ENCODE peak calls at places on chromosomes 16 and 17, in seven cellular contexts. G is fibroblast of lung; D is SJCRH30; J is A549; Y is effector memory CD4-positive, alpha-beta T cell; H is tibial nerve; S is WERI-Rb-1. N is an unnamed sample.

GRCh38 chr17:31398381-31399275 is 7.2 kb downstream of the RAB11FIP4 start:
- DNase-seq in J (no peak), S (no peak), H (no peak), G (no peak), D (no peak), Y (no peak), N (no peak)

GRCh38 chr17:35053204-35053603 is 10.3 kb downstream of the RFFL start:
- DNase-seq in H (no peak), D (no peak), Y (no peak), J (no peak), S (no peak), G (no peak), N (no peak)

GRCh38 chr17:31820691-31821435 is 38.2 kb downstream of the COPRS start:
- DNase-seq in G (no peak), D (no peak), H (no peak), S (no peak), J (no peak), Y (no peak), N (no peak)

GRCh38 chr16:30407794-30408534 is 558 bp downstream of the ZNF771 start:
- DNase-seq in G (no peak), Y (no peak), J (no peak), S (no peak), D (peak), H (no peak), N (no peak)

GRCh38 chr17:78555741-78556401 is 21.3 kb downstream of the DNAH17 start:
- DNase-seq in D (peak), S (peak), Y (no peak), G (no peak), H (no peak), J (no peak), N (no peak)

GRCh38 chr17:82439194-82439828 is 11.2 kb downstream of the CYBC1 start:
- DNase-seq in H (no peak), D (no peak), J (no peak), G (no peak), Y (no peak), S (peak), N (no peak)

GRCh38 chr17:31677681-31678080 is 181.4 kb downstream of the COPRS start:
- DNase-seq in J (no peak), D (peak), H (no peak), Y (no peak), G (no peak), S (no peak), N (no peak)

GRCh38 chr17:4945944-4946280 is 2.4 kb downstream of the PFN1 start:
- DNase-seq in S (no peak), Y (no peak), H (no peak), G (no peak), D (peak), J (no peak), N (no peak)

GRCh38 chr16:7330709-7331108 is 1.9 kb upstream of the RBFOX1 start:
- DNase-seq in J (no peak), D (peak), S (no peak), H (no peak), Y (no peak), G (no peak), N (no peak)

GRCh38 chr17:61467416-61468262 is 15.4 kb downstream of the TBX4 start:
- DNase-seq in H (no peak), J (no peak), D (peak), G (peak), S (peak), Y (no peak), N (no peak)

GRCh38 chr17:65485388-65486299 is 75.8 kb downstream of the AXIN2 start:
- DNase-seq in H (no peak), S (peak), G (peak), Y (no peak), D (no peak), J (no peak), N (no peak)

GRCh38 chr17:68355093-68355492 is 63.8 kb downstream of the ARSG start:
- DNase-seq in Y (no peak), S (no peak), H (no peak), G (peak), J (no peak), D (no peak), N (peak)

GRCh38 chr16:10921536-10922327 is 20.5 kb downstream of the DEXI start:
- DNase-seq in D (no peak), G (peak), H (no peak), S (no peak), J (no peak), Y (no peak), N (no peak)
- H3K4me3 ChIP-seq in D (no peak), G (no peak), H (no peak), S (no peak), J (no peak), Y (no peak), N (no peak)

DNA sequence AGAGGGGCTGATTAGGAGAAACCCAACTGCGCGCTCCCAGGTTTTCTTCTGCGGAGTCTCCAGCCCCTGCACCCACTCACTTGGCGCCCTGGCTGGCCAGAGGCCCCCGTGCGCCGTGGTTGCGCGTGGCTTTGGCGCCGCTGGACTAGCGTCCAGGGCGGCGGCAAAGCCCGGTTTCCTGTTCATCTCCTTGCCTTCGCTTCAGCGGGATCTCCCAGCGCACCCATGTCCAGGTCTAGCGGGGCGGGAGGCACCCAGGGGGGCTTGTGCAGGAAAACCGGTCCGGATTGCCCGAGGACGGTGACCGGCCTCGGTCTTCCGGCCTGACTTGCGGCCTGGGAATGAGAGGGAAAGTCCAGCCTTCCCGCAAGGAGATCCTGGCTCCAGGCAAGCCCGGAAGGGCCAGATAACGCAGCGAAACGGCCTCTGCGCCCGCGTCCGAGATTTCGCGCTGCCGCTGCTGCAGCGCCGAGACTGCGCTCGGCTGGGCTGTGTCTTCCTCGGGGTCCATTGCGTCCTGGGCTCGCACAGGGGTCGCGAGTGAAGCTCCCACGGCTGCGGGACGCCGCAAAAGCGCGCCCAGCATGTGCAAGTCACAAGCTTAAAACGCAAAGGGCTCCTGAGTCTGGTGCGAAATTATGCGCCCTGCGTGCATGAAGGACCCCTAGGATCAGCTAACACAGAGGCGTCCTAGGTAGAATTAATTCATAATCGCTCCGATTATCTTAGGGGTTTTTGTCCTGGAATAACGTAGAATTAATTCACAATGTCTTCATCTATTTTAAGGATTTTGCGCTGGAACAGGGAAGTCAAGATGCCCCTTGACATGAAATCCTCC is 5.7 kb downstream of the FOXF1 start:
- DNase-seq in Y (no peak), H (no peak), S (no peak), J (no peak), G (no peak), D (no peak), N (no peak)
- H3K4me3 ChIP-seq in Y (no peak), H (peak), S (peak), J (no peak), G (peak), D (no peak), N (peak)

GRCh38 chr16:8795818-8796217 is 1.6 kb downstream of the TMEM186 start:
- DNase-seq in D (no peak), G (no peak), S (no peak), H (no peak), J (no peak), Y (no peak), N (no peak)

GRCh38 chr16:8797364-8798173 is at the start of the genes PMM2 and TMEM186:
- DNase-seq in H (peak), G (peak), D (peak), Y (peak), S (peak), J (peak), N (peak)

GRCh38 chr16:8798174-8798527 is 512 bp downstream of the PMM2 start:
- DNase-seq in H (no peak), Y (peak), D (no peak), S (no peak), G (peak), J (no peak), N (no peak)

GRCh38 chr16:8796469-8797363 is 723 bp downstream of the TMEM186 start:
- DNase-seq in G (no peak), S (no peak), J (no peak), Y (no peak), H (no peak), D (no peak), N (no peak)

GRCh38 chr16:8798535-8799157 is 1.0 kb downstream of the PMM2 start:
- DNase-seq in S (no peak), H (no peak), J (no peak), Y (no peak), G (no peak), D (no peak), N (no peak)
- H3K4me3 ChIP-seq in S (peak), H (peak), J (peak), Y (peak), G (peak), D (peak), N (peak)

DNA sequence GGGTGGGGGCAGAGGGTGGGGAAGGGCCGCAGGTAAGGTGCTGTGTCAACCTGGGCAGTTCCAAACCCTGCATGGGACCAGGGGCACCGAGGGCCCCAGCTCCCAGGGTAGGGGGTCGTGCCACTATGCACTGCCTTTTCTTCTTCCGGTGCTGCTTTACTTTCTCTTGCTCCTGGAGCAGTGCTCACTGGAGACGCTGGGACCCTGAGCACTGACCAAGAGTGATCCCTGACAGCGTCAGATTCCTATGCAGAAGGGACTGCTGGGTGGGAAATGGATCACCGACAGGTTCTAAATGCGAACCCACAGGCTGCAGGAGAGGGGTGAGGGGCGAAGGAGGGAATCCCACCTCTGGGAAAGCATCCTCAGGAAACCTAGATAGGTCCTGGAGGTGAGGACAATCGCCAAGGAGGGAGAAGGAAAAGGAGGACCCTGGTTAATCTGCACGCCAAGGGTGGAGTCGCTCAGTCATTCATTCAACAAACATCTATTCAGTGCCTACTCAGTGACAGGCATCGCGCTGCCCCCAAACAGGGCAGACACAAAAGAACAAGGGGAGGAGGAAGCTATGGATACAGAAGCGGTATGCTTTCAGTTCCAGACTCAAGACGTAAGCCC is 470.2 kb downstream of the SOX9 start:
- DNase-seq in Y (no peak), H (no peak), D (no peak), S (no peak), G (no peak), J (peak), N (no peak)
- H3K4me3 ChIP-seq in Y (peak), H (peak), D (no peak), S (peak), G (peak), J (peak), N (peak)

GRCh38 chr17:40260528-40260927 is 27.2 kb upstream of the CDC6 start:
- DNase-seq in G (no peak), D (no peak), J (no peak), H (no peak), Y (no peak), S (no peak), N (no peak)
- H3K4me3 ChIP-seq in G (no peak), D (no peak), J (no peak), H (no peak), Y (no peak), S (no peak), N (no peak)

GRCh38 chr17:42097691-42098661 is at the start of gene ZNF385C:
- DNase-seq in H (no peak), D (peak), J (no peak), G (no peak), Y (peak), S (peak), N (no peak)

GRCh38 chr17:42101513-42102292 is 3.4 kb upstream of the ZNF385C start:
- DNase-seq in G (peak), J (peak), H (peak), D (peak), Y (peak), S (peak), N (no peak)

GRCh38 chr17:42096360-42097111 is 1.7 kb downstream of the ZNF385C start:
- DNase-seq in S (no peak), Y (no peak), D (no peak), H (no peak), G (no peak), J (no peak), N (no peak)

GRCh38 chr17:42094375-42095069 is 3.8 kb downstream of the ZNF385C start:
- DNase-seq in H (no peak), G (no peak), Y (no peak), D (no peak), S (no peak), J (no peak), N (no peak)

DNA sequence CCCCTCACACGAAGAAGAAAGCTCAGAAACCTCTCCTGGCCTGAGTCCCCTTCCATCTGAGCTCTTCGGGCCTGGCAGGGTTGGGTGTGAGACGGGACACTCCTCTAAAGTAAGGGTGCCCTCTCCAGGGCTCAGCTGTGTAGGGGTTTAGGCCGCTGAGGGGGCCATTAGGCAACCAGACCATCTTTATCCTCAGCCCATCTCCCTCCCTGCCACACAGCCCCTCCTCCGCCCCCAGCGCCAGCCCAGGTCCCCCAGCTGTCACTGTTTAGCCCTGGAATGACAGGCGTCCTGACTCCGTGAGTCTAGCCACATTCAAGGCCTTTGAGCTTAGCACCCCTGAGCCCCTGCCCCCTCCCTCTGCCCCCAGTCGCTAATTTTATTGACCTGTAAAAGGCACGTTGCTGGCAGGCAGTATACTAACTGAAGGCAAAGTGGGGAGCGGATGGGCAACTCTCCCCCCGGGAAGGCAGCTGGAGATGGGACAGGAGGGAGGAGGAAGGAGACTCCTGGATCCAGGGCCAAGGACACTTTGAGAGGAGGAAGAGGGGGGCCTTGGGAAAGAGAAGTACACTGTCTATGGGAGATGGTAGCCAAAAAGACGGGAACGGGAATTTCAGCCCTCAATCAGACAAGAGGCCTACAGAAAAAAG is 600 bp upstream of the ZNF385C start:
- DNase-seq in D (peak), H (no peak), Y (no peak), G (no peak), S (peak), J (no peak), N (no peak)
- H3K4me3 ChIP-seq in D (peak), H (peak), Y (no peak), G (no peak), S (peak), J (no peak), N (no peak)

N was measured in skeletal muscle cell.